ENCODE peak calls at places on chromosomes 13 and 19, in six cellular contexts. P, R, G, T, N and W are unnamed samples.

GRCh38 chr13:45446181-45446580 is 18.6 kb upstream of the COG3 start:
- DNase-seq in T (no peak), G (no peak), P (no peak), R (no peak), N (no peak), W (no peak)

GRCh38 chr19:55454787-55455243 is 6.6 kb downstream of the ISOC2 start:
- DNase-seq in R (peak), T (no peak), P (no peak), G (no peak), N (peak), W (no peak)

GRCh38 chr13:30805132-30805537 is 69.8 kb downstream of the ALOX5AP start:
- DNase-seq in T (no peak), P (no peak), N (no peak), G (no peak), R (no peak), W (no peak)

GRCh38 chr13:110250258-110250891 is 56.6 kb downstream of the COL4A1 start:
- DNase-seq in T (no peak), R (peak), N (no peak), P (no peak), G (no peak), W (no peak)

GRCh38 chr19:32122258-32122657 is 223.2 kb upstream of the ZNF507 start:
- DNase-seq in R (no peak), T (no peak), P (no peak), N (no peak), G (no peak), W (no peak)

GRCh38 chr19:47511128-47511517 is 3.7 kb downstream of the NAPA start:
- DNase-seq in P (peak), G (no peak), T (no peak), R (no peak), N (no peak), W (no peak)

GRCh38 chr13:81697826-81698225 is 1356.9 kb upstream of the SPRY2 start:
- DNase-seq in N (no peak), R (no peak), P (no peak), T (no peak), G (no peak), W (no peak)

GRCh38 chr19:8935460-8935859 is 74.7 kb downstream of the MUC16 start:
- DNase-seq in N (no peak), P (no peak), R (no peak), G (no peak), T (no peak), W (no peak)

GRCh38 chr13:27043013-27043412 is 128.6 kb downstream of the USP12 start:
- DNase-seq in N (peak), R (peak), G (peak), T (peak), P (peak), W (peak)

GRCh38 chr19:33687761-33688656 is 66.3 kb downstream of the CHST8 start:
- DNase-seq in P (no peak), G (no peak), N (no peak), T (no peak), R (no peak), W (no peak)

GRCh38 chr13:102405499-102406079 is 3.7 kb upstream of the FGF14 start:
- DNase-seq in G (no peak), R (no peak), N (peak), P (no peak), T (no peak), W (no peak)

GRCh38 chr13:77919351-77920294 is 992 bp upstream of the EDNRB start:
- DNase-seq in P (no peak), N (peak), T (no peak), G (no peak), R (peak), W (no peak)

GRCh38 chr13:48506092-48506701 is 26.7 kb downstream of the RCBTB2 start:
- DNase-seq in N (no peak), P (no peak), T (no peak), R (no peak), G (no peak), W (no peak)

GRCh38 chr13:110669036-110669435 is 36.9 kb downstream of the CARS2 start:
- DNase-seq in T (no peak), N (no peak), P (no peak), R (no peak), G (no peak), W (no peak)

GRCh38 chr13:50596103-50596502 is 247.4 kb downstream of the DLEU7 start:
- DNase-seq in T (no peak), N (no peak), G (no peak), P (no peak), R (no peak), W (no peak)

GRCh38 chr19:57111329-57111644 is 8.5 kb upstream of the USP29 start:
- DNase-seq in P (no peak), T (no peak), N (no peak), R (no peak), G (no peak), W (no peak)

GRCh38 chr13:50518131-50518530 is 325.4 kb downstream of the DLEU7 start:
- DNase-seq in T (no peak), P (no peak), N (no peak), R (no peak), G (no peak), W (no peak)

GRCh38 chr19:5080030-5080644 is 111.2 kb downstream of the KDM4B start:
- DNase-seq in P (no peak), G (no peak), T (no peak), N (no peak), R (no peak), W (no peak)

GRCh38 chr13:67635754-67636153 is 405.6 kb upstream of the PCDH9 start:
- DNase-seq in T (no peak), P (no peak), R (no peak), N (no peak), G (no peak), W (no peak)

GRCh38 chr13:44843403-44843802 is 145.9 kb downstream of the NUFIP1 start:
- DNase-seq in G (no peak), P (no peak), R (no peak), T (no peak), N (no peak), W (no peak)

GRCh38 chr13:97109841-97110492 is 112.2 kb upstream of the MBNL2 start:
- DNase-seq in T (peak), R (peak), G (peak), N (peak), P (peak), W (peak)
- TF ChIP-seq POLR2AphosphoS5 in T (no peak), R (no peak), G (peak), N (no peak), P (peak), W (no peak)

GRCh38 chr19:1279782-1280341 is 4.5 kb downstream of the FAM174C start:
- DNase-seq in N (peak), T (peak), R (peak), P (peak), G (peak), W (no peak)
- H3K4me3 ChIP-seq in N (no peak), T (no peak), R (no peak), P (no peak), G (no peak), W (no peak)

DNA sequence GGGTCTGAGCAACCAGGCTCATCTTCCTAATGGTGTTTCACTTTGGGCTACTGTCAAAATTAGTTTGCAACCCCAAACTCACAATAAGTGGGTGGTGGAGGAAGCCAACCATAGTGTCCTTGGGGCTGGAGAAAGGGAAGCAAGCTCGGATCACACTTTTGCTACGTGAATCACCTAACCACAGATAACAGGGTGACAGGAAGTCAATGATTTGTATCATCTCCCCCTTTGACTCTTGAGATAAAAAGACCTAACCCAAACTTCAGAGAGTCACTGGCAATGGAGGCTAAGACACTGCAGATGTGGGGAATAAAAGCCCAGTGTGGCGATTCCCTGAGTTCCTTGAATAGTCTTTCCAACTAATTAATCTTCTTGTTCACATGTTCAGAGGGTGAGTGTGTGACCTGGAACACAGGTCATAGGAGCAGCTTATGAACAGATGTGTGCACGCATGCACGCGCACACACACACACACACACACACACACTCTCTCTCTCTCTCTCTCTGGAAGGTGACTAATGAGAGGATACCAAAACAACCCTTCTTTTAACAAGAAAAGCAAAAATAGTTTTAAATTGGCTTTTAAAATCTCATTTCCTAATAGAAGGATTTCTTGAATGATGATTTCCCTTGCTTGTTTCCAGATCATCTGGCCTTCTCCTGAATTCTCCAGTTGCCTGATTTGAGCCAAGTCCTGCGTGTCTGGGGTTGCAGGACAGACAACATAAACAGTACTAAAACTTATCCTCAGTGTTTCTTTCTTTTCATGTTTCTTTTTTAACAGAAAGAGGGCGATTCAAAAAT is 21.2 kb upstream of the DOCK9 start:
- DNase-seq in T (no peak), P (no peak), N (no peak), G (no peak), R (no peak), W (no peak)
- H3K27ac ChIP-seq in T (no peak), P (no peak), N (no peak), G (no peak), R (no peak), W (no peak)

GRCh38 chr19:16117594-16118033 is 5.9 kb downstream of the RAB8A start:
- DNase-seq in G (no peak), P (no peak), T (no peak), N (peak), R (no peak), W (no peak)
- TF ChIP-seq POLR2AphosphoS5 in G (no peak), P (no peak), T (no peak), N (no peak), R (peak), W (no peak)

DNA sequence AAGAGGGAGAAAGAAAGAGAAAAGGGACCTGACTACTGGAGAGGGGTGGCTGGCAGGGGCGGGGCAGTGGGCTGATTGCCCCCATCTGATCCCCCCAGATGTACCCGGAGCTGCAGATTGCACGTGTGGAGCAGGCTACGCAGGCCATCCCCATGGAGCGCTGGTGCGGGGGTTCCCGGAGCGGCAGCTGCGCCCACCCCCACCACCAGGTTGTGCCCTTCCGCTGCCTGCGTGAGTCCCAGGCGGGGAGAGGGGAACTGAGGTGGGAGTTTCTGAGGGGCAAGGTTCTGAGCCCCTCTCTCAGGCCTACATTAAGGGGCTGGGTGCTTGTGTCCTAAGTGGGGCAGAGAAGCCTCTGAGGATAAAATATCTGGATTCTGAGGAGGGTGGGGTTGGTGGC is 2.4 kb downstream of the APLP1 start:
- DNase-seq in R (peak), P (no peak), G (no peak), N (peak), T (no peak), W (no peak)
- H3K4me3 ChIP-seq in R (no peak), P (no peak), G (no peak), N (peak), T (no peak), W (no peak)

DNA sequence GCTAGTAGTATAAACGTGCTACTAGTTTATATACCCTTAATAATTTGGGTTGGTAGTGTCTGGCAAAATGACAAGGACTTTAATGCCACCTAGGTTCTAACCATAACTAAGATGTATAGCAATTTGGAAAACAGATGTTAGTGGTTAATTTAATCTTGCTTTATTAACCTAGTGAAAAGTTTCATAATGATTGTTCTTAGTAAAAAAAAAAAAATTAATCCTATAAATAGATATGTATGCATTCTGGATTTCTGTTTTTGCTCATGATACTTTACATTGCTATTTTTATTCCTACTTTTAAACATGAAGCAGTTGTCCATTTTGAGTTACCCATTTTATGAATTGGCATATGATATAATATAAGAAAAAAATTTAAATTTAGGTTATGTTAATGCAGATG is 36.3 kb downstream of the DGKH start:
- DNase-seq in R (no peak), N (no peak), T (no peak), P (no peak), G (no peak), W (no peak)
- H3K27ac ChIP-seq in R (no peak), N (no peak), T (no peak), P (no peak), G (no peak), W (no peak)

GRCh38 chr19:51607920-51608562 is 22.2 kb downstream of the SIGLEC5 start:
- DNase-seq in R (peak), N (peak), T (peak), P (peak), G (no peak), W (peak)

GRCh38 chr19:51602189-51602854 is 27.9 kb downstream of the SIGLEC5 start:
- DNase-seq in G (no peak), P (no peak), T (no peak), R (no peak), N (peak), W (no peak)

GRCh38 chr19:51610576-51610975 is 19.6 kb downstream of the SIGLEC5 start:
- DNase-seq in R (no peak), N (no peak), T (no peak), P (no peak), G (no peak), W (no peak)

DNA sequence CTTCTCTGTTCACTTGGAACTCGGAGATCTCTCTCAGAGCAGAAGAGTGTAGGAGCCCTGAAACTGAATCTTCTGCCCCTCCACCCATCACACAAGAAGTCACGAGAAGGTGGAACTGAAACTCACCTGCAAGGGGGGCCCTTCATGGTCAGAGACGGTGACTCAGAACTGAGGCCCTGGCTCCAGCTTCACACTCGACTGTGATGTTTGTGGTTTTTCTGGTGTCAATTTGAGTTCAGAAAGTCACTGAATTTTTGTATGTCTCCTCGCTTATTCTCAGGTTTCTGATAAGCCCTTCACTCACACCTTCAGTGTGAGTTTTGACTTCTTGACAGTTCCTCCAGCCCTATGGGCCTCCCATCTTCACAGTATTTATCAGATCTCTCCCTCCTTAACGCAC is 23.1 kb downstream of the SIGLEC5 start:
- DNase-seq in P (no peak), R (no peak), T (no peak), G (no peak), N (no peak), W (no peak)
- TF ChIP-seq POLR2AphosphoS5 in P (no peak), R (no peak), T (no peak), G (no peak), N (no peak), W (no peak)